ENCODE peak calls at places on chromosomes 16 and 17, in five cellular contexts. V, N, X, E and Y are unnamed samples.

GRCh38 chr17:77424585-77425344 is 284.0 kb downstream of the SEC14L1 start:
- DNase-seq in V (peak; percentile 75), N (peak; percentile 98), X (no peak), E (no peak), Y (peak; percentile 28)

GRCh38 chr17:38464723-38465419 is 36.6 kb downstream of the ARHGAP23 start:
- DNase-seq in V (peak; percentile 91), N (peak; percentile 91), X (no peak), E (no peak), Y (peak; percentile 76)

GRCh38 chr17:36705651-36706436 is 104.5 kb downstream of the MRM1 start:
- DNase-seq in V (peak; percentile 20), N (peak; percentile 39), X (no peak), E (peak; percentile 22), Y (peak; percentile 73)

GRCh38 chr17:57090560-57091185 is 5.6 kb downstream of the AKAP1 start:
- DNase-seq in V (peak; percentile 28), N (no peak), X (no peak), E (no peak), Y (no peak)

GRCh38 chr16:73956592-73957495 is 339.8 kb upstream of the PSMD7 start:
- DNase-seq in V (peak; percentile 63), N (peak; percentile 53), X (no peak), E (no peak), Y (peak; percentile 47)

GRCh38 chr16:50742521-50743150 is 750 bp downstream of the CYLD start:
- DNase-seq in V (peak; percentile 55), N (no peak), X (no peak), E (no peak), Y (peak; percentile 20)

GRCh38 chr17:65553009-65553645 is 8.3 kb downstream of the AXIN2 start:
- DNase-seq in V (peak; percentile 60), N (peak; percentile 38), X (no peak), E (no peak), Y (no peak)

GRCh38 chr17:49168706-49169105 is 36.1 kb downstream of the B4GALNT2 start:
- DNase-seq in V (no peak), N (no peak), X (no peak), E (no peak), Y (no peak)

GRCh38 chr16:27097671-27098275 is 31.0 kb downstream of the C16orf82 start:
- DNase-seq in V (no peak), N (peak; percentile 56), X (no peak), E (no peak), Y (peak; percentile 42)

GRCh38 chr17:57862410-57862989 is 12.7 kb upstream of the MRPS23 start:
- DNase-seq in V (no peak), N (no peak), X (no peak), E (no peak), Y (no peak)

GRCh38 chr16:85169333-85170065 is 57.2 kb upstream of the CIBAR2 start:
- DNase-seq in V (peak; percentile 12), N (no peak), X (no peak), E (no peak), Y (peak; percentile 64)

GRCh38 chr17:28967240-28968135 is 16.2 kb upstream of the PHF12 start:
- DNase-seq in V (no peak), N (no peak), X (no peak), E (no peak), Y (peak; percentile 83)

GRCh38 chr17:28878981-28879380 is 18.6 kb downstream of the FLOT2 start:
- DNase-seq in V (peak; percentile 30), N (no peak), X (no peak), E (no peak), Y (peak; percentile 82)

GRCh38 chr16:67435758-67436164 is 4.8 kb downstream of the HSD11B2 start:
- DNase-seq in V (no peak), N (no peak), X (no peak), E (no peak), Y (no peak)

GRCh38 chr16:29664133-29664912 is 1.3 kb downstream of the SPN start:
- DNase-seq in V (no peak), N (no peak), X (no peak), E (no peak), Y (no peak)

GRCh38 chr17:19646788-19647696 is 1.5 kb upstream of the ALDH3A2 start:
- DNase-seq in V (no peak), N (peak; percentile 27), X (no peak), E (no peak), Y (peak; percentile 71)

GRCh38 chr16:19083670-19084069 is 16.3 kb downstream of the COQ7 start:
- DNase-seq in V (no peak), N (no peak), X (no peak), E (no peak), Y (no peak)

GRCh38 chr17:14050616-14051015 is 18.7 kb upstream of the COX10 start:
- DNase-seq in V (no peak), N (no peak), X (no peak), E (no peak), Y (no peak)

GRCh38 chr17:81564778-81565177 is 12.6 kb upstream of the FAAP100 start:
- DNase-seq in V (no peak), N (no peak), X (no peak), E (no peak), Y (no peak)

GRCh38 chr16:9333515-9333914 is 242.1 kb downstream of the HAPSTR1 start:
- DNase-seq in V (no peak), N (no peak), X (no peak), E (no peak), Y (no peak)

GRCh38 chr17:66548158-66548557 is 245.7 kb downstream of the PRKCA start:
- DNase-seq in V (peak; percentile 38), N (no peak), X (no peak), E (no peak), Y (no peak)

GRCh38 chr16:47732806-47733150 is 271.6 kb downstream of the PHKB start:
- DNase-seq in V (peak; percentile 82), N (peak; percentile 83), X (no peak), E (no peak), Y (no peak)

GRCh38 chr16:90020838-90021382 is 1.7 kb upstream of the DBNDD1 start:
- DNase-seq in V (peak; percentile 52), N (peak; percentile 78), X (no peak), E (no peak), Y (peak; percentile 89)

GRCh38 chr17:7440113-7440822 is 956 bp downstream of the FGF11 start:
- DNase-seq in V (no peak), N (no peak), X (no peak), E (no peak), Y (peak; percentile 59)

GRCh38 chr16:27867122-27868110 is 196.1 kb downstream of the GSG1L start:
- DNase-seq in V (peak; percentile 77), N (peak; percentile 84), X (no peak), E (no peak), Y (peak; percentile 84)

GRCh38 chr17:55086635-55087058 is 118.1 kb downstream of the STXBP4 start:
- DNase-seq in V (peak; percentile 88), N (peak; percentile 79), X (no peak), E (no peak), Y (peak; percentile 9)